ENCODE peak calls at places on chromosomes 11 and 22, in ten cellular contexts. J is iPS DF 6.9; N is left lung; Y is cardiac muscle cell; W is CD4-positive, alpha-beta memory T cell; K is IMR-90; H is lower lobe of right lung; Z is heart right ventricle; E is ovary; R is AG04450. T is an unnamed sample.

GRCh38 chr11:112302226-112302868 is 41.7 kb upstream of the PLET1 start:
- DNase-seq in J (no peak), N (no peak), Y (peak; percentile 49), W (no peak), K (peak; percentile 30), H (no peak), Z (no peak), E (no peak), R (no peak), T (no peak)

GRCh38 chr22:30918761-30919160 is 49.8 kb downstream of the MORC2 start:
- DNase-seq in J (no peak), N (no peak), Y (no peak), W (no peak), K (no peak), H (no peak), Z (no peak), E (no peak), R (no peak), T (no peak)

GRCh38 chr11:83073884-83074283 is 2.2 kb upstream of the RAB30 start:
- DNase-seq in J (no peak), N (no peak), Y (no peak), W (no peak), K (no peak), H (no peak), Z (no peak), E (no peak), R (no peak), T (no peak)

GRCh38 chr11:111449696-111450479 is 62.3 kb downstream of the BTG4 start:
- DNase-seq in J (no peak), N (no peak), Y (no peak), W (no peak), K (no peak), H (no peak), Z (no peak), E (no peak), R (no peak), T (no peak)

GRCh38 chr11:334264-335033 is 13.8 kb upstream of the IFITM3 start:
- DNase-seq in J (no peak), N (no peak), Y (peak; percentile 39), W (no peak), K (no peak), H (no peak), Z (no peak), E (peak; percentile 80), R (no peak), T (peak; percentile 70)

GRCh38 chr22:46061431-46062231 is 84.7 kb upstream of the WNT7B start:
- DNase-seq in J (no peak), N (peak; percentile 81), Y (no peak), W (no peak), K (no peak), H (peak; percentile 46), Z (no peak), E (no peak), R (no peak), T (peak; percentile 43)

GRCh38 chr22:27466229-27466628 is 335.3 kb downstream of the MN1 start:
- DNase-seq in J (no peak), N (no peak), Y (no peak), W (no peak), K (no peak), H (no peak), Z (no peak), E (no peak), R (no peak), T (no peak)

GRCh38 chr22:30253205-30253852 is 6.8 kb upstream of the LIF start:
- DNase-seq in J (no peak), N (peak; percentile 85), Y (no peak), W (no peak), K (peak; percentile 83), H (no peak), Z (peak; percentile 80), E (peak; percentile 48), R (no peak), T (peak; percentile 88)

GRCh38 chr11:102669664-102670063 is 35.9 kb downstream of the MMP27 start:
- DNase-seq in J (no peak), N (no peak), Y (no peak), W (no peak), K (peak; percentile 42), H (no peak), Z (no peak), E (no peak), R (no peak), T (no peak)

DNA sequence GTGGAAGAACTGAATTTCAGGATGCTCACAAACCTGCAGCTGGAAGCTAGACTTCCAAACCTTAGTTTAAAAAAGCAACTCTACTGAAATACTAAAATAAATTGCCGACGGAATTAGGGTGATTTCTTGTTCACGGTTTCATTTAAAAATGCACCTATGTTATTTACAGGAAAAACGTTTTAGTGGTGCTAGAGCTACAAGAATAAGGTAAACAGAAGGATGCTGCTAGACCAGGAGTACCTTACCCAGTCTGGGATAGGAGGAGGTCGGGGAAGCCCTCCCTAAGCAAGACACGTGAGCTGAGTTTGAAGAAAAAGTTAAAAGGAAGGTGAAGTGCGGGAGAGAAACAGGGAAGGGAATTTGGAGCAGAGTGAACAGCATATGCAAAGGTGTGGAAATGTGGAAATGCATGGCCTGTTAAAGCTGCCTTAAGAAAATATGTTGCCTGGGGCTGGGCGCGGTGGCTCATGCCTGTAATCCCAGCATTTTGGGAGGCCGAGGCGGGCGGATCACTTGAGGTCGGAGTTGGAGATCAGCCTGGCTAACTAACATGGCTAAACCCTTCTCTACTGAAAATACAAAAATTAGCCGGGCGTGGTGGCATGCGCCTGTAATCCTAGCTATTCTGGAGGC is 1.4 kb upstream of the FTH1 start:
- DNase-seq in J (no peak), N (peak; percentile 65), Y (no peak), W (no peak), K (no peak), H (no peak), Z (no peak), E (peak; percentile 22), R (no peak), T (peak; percentile 26)
- H3K27ac ChIP-seq in J (no peak overlapping the region), N (peak overlapping the region; percentile 98), Y (peak overlapping the region; percentile 91), W (peak overlapping the region; percentile 89), K (peak overlapping the region; percentile 96), H (peak overlapping the region; percentile 97), Z (peak overlapping the region; percentile 99), E (peak overlapping the region; percentile 98), R (peak overlapping the region; percentile 88), T (no peak overlapping the region)

GRCh38 chr22:23787600-23787896 is 782 bp downstream of the SMARCB1 start:
- DNase-seq in J (no peak), N (no peak), Y (no peak), W (no peak), K (no peak), H (no peak), Z (no peak), E (no peak), R (no peak), T (no peak)

GRCh38 chr22:23786261-23786710 is 480 bp upstream of the SMARCB1 start:
- DNase-seq in J (no peak), N (no peak), Y (no peak), W (no peak), K (no peak), H (no peak), Z (no peak), E (no peak), R (no peak), T (no peak)

GRCh38 chr22:23786752-23787599 is at the start of gene SMARCB1:
- DNase-seq in J (no peak), N (peak; percentile 96), Y (peak; percentile 97), W (peak; percentile 86), K (peak; percentile 91), H (peak; percentile 95), Z (peak; percentile 92), E (peak; percentile 90), R (peak; percentile 67), T (peak; percentile 95)

GRCh38 chr22:23789121-23789520 is 2.4 kb downstream of the SMARCB1 start:
- DNase-seq in J (no peak), N (no peak), Y (no peak), W (no peak), K (no peak), H (no peak), Z (no peak), E (no peak), R (no peak), T (no peak)

DNA sequence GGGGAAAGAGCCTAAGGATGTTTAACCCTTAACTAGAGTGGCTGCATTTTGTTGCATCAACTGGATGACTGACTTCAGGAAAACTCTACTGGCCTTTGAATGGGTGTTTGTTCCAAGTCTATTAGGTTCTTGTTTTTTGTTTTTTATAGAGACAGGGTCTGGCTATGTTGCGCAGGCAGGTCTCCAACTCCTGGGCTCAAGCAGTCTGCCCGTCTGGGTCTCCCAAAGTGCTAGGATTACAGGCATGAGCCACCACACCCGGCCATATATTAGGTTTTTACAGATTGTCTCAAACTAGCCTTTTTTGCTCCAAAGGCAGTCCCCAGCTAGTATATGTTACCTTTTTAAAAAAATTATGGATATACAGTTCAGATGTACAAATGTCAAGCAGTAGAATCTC is 1.1 kb downstream of the SMARCB1 start:
- DNase-seq in J (no peak), N (no peak), Y (no peak), W (no peak), K (no peak), H (peak; percentile 6), Z (no peak), E (no peak), R (no peak), T (no peak)
- H3K27ac ChIP-seq in J (no peak overlapping the region), N (peak overlapping the region; percentile 99), Y (peak overlapping the region; percentile 99), W (peak overlapping the region; percentile 98), K (no peak overlapping the region), H (peak overlapping the region; percentile 99), Z (peak overlapping the region; percentile 100), E (peak overlapping the region; percentile 100), R (no peak overlapping the region), T (no peak overlapping the region)

DNA sequence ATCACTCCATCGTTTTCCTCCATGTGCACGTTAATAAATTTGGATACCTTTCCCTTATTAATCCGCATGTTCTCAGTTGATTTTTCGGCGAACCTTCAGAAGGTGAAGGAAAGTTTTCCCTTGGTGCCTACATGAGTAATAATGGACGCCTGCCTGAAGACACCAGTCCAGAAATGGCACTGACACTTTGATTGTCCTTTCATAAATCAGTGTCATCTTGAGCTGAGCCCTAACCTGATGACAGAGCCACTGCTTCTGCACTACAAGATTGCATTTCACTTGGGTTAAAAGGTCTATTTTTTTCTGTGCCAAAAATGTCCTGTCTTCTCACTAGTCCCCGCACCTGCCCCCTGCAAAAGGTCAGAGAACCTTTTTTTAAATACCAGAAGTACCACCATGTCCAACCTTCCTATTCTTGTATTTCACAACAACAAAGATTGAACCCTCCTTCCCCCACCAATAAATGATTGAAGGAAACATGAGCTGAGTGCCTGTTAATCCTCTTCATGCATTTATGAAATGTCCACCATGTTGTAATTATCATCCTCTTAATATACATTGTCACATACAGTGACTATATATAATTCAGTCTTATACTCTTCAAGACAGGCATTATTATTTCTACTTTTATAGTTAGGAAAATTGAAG is 219.9 kb upstream of the UBASH3B start:
- DNase-seq in J (no peak), N (no peak), Y (no peak), W (no peak), K (no peak), H (no peak), Z (no peak), E (no peak), R (no peak), T (no peak)
- H3K27ac ChIP-seq in J (no peak overlapping the region), N (no peak overlapping the region), Y (peak overlapping the region; percentile 70), W (no peak overlapping the region), K (no peak overlapping the region), H (no peak overlapping the region), Z (no peak overlapping the region), E (no peak overlapping the region), R (no peak overlapping the region), T (no peak overlapping the region)

DNA sequence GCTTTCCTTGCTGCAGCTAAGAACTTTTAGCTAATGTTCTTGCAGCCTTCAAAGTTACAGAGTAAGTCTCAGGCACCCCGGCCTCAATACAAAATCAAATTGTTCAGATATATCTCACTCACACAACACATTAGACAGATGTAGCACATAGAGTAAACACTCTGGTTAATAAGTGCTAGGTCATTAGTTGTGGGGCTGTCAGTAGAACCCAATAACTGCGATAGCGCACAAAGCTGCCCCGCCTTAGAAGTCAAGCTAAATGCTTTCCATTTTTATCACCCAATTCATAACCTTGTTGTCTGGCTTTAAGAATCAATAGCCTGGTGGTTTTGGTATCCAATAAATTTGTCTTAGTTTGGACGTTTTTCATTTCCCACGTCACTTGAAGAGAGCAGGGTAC is 139.5 kb downstream of the LARGE1 start:
- DNase-seq in J (no peak), N (no peak), Y (no peak), W (no peak), K (no peak), H (no peak), Z (no peak), E (no peak), R (no peak), T (no peak)
- H3K27ac ChIP-seq in J (no peak overlapping the region), N (no peak overlapping the region), Y (no peak overlapping the region), W (no peak overlapping the region), K (no peak overlapping the region), H (no peak overlapping the region), Z (peak overlapping the region; percentile 73), E (no peak overlapping the region), R (no peak overlapping the region), T (no peak overlapping the region)

T was measured in aorta.